ENCODE peak calls at places on chromosomes 13 and 19, in five cellular contexts. X is activated B cell treated with CpG ODN at 0.5 μM for 24 hours, A is Right ventricle myocardium superior, K is lower lobe of right lung, Z is AG04450. S is an unnamed sample.

GRCh38 chr13:96053003-96053703 is at the start of gene UGGT2:
- DNase-seq in X (peak; percentile 37), A (peak; percentile 98), K (peak; percentile 97), Z (peak; percentile 88), S (peak; percentile 97)

GRCh38 chr13:72463561-72463960 is 263.9 kb downstream of the MZT1 start:
- DNase-seq in X (no peak), A (no peak), K (no peak), Z (no peak), S (peak; percentile 10)

GRCh38 chr13:98599502-98600328 is 22.8 kb upstream of the STK24 start:
- DNase-seq in X (no peak), A (no peak), K (no peak), Z (no peak), S (no peak)

GRCh38 chr13:75864718-75865117 is 228.6 kb downstream of the LMO7 start:
- DNase-seq in X (no peak), A (no peak), K (no peak), Z (peak; percentile 76), S (no peak)

GRCh38 chr13:71864094-71864980 is 2.7 kb downstream of the DACH1 start:
- DNase-seq in X (no peak), A (peak; percentile 71), K (peak; percentile 66), Z (no peak), S (peak; percentile 81)

GRCh38 chr13:85864963-85865530 is 65.8 kb upstream of the SLITRK6 start:
- DNase-seq in X (no peak), A (no peak), K (no peak), Z (peak; percentile 3), S (no peak)

GRCh38 chr19:13023666-13024065 is 28.4 kb downstream of the NFIX start:
- DNase-seq in X (no peak), A (no peak), K (no peak), Z (no peak), S (no peak)

GRCh38 chr13:112686364-112686763 is 3.5 kb upstream of the ATP11A start:
- DNase-seq in X (no peak), A (no peak), K (no peak), Z (no peak), S (no peak)

GRCh38 chr13:65456150-65456912 is 1773.8 kb downstream of the PCDH9 start:
- DNase-seq in X (no peak), A (no peak), K (no peak), Z (no peak), S (no peak)

GRCh38 chr19:9130965-9131364 is 4.2 kb upstream of the OR7G3 start:
- DNase-seq in X (no peak), A (no peak), K (no peak), Z (no peak), S (no peak)

S was measured in transverse colon.